ENCODE peak calls at places on chromosomes 5 and 9, in eight cellular contexts. O is SK-N-SH, N is endothelial cell of umbilical vein, S is kidney, K is IMR-90, G is neural progenitor cell, Z is H9, H is mammary epithelial cell. A is an unnamed sample. For H3K4me1, the result is how much of the 10 kb centered on the place peaks cover.

GRCh38 chr9:21294325-21294724 is 10.8 kb downstream of the IFNA5 start:
- DNase-seq in O (no peak), N (peak), S (no peak), K (peak), G (no peak), Z (no peak), H (peak), A (peak)

GRCh38 chr9:137759117-137759516 is 118.5 kb upstream of the CACNA1B start:
- DNase-seq in O (no peak), N (no peak), S (peak), K (no peak), G (no peak), Z (no peak), H (no peak), A (no peak)

GRCh38 chr5:93092349-93093105 is 488.5 kb downstream of the NR2F1-AS1 start:
- DNase-seq in O (no peak), N (peak), S (no peak), K (peak), G (no peak), Z (no peak), H (peak), A (peak)

GRCh38 chr5:10700516-10700915 is 60.5 kb downstream of the DAP start:
- DNase-seq in O (no peak), N (no peak), S (no peak), K (no peak), G (no peak), Z (no peak), H (no peak), A (no peak)

GRCh38 chr5:175830586-175831300 is 40.6 kb upstream of the CPLX2 start:
- DNase-seq in O (no peak), N (no peak), S (no peak), K (no peak), G (no peak), Z (no peak), H (no peak), A (no peak)

GRCh38 chr5:150619359-150620230 is 20.9 kb upstream of the SYNPO start:
- DNase-seq in O (no peak), N (peak), S (peak), K (peak), G (no peak), Z (no peak), H (no peak), A (peak)

GRCh38 chr5:39164016-39164415 is 55.3 kb downstream of the FYB1 start:
- DNase-seq in O (no peak), N (no peak), S (no peak), K (no peak), G (no peak), Z (no peak), H (no peak), A (no peak)

GRCh38 chr5:372556-372910 is 51.0 kb downstream of the AHRR start:
- DNase-seq in O (peak), N (no peak), S (peak), K (no peak), G (no peak), Z (peak), H (no peak), A (no peak)

GRCh38 chr5:149205625-149206523 is 64.6 kb downstream of the ABLIM3 start:
- DNase-seq in O (no peak), N (no peak), S (peak), K (peak), G (no peak), Z (no peak), H (no peak), A (peak)

GRCh38 chr9:133580416-133580738 is 28.8 kb downstream of the FAM163B start:
- DNase-seq in O (no peak), N (no peak), S (no peak), K (no peak), G (no peak), Z (no peak), H (no peak), A (no peak)

GRCh38 chr9:135230817-135231520 is 143.5 kb downstream of the OLFM1 start:
- DNase-seq in O (no peak), N (no peak), S (peak), K (no peak), G (no peak), Z (peak), H (no peak), A (no peak)

GRCh38 chr5:131262953-131263541 is 806 bp upstream of the CDC42SE2 start:
- DNase-seq in O (peak), N (peak), S (no peak), K (no peak), G (no peak), Z (no peak), H (no peak), A (no peak)

GRCh38 chr5:1673042-1673674 is 126.5 kb downstream of the MRPL36 start:
- DNase-seq in O (no peak), N (no peak), S (no peak), K (peak), G (no peak), Z (no peak), H (no peak), A (no peak)

GRCh38 chr5:15992918-15993317 is 186.7 kb downstream of the MARCHF11 start:
- DNase-seq in O (no peak), N (peak), S (no peak), K (peak), G (no peak), Z (no peak), H (peak), A (peak)

GRCh38 chr5:147743686-147744332 is 38.7 kb downstream of the JAKMIP2 start:
- DNase-seq in O (peak), N (no peak), S (no peak), K (no peak), G (no peak), Z (no peak), H (no peak), A (peak)

GRCh38 chr5:159764283-159764927 is 151.9 kb upstream of the ADRA1B start:
- DNase-seq in O (no peak), N (no peak), S (peak), K (peak), G (no peak), Z (no peak), H (no peak), A (peak)

GRCh38 chr5:77218263-77218662 is 7.8 kb downstream of the PDE8B start:
- DNase-seq in O (peak), N (no peak), S (no peak), K (no peak), G (peak), Z (no peak), H (no peak), A (no peak)

DNA sequence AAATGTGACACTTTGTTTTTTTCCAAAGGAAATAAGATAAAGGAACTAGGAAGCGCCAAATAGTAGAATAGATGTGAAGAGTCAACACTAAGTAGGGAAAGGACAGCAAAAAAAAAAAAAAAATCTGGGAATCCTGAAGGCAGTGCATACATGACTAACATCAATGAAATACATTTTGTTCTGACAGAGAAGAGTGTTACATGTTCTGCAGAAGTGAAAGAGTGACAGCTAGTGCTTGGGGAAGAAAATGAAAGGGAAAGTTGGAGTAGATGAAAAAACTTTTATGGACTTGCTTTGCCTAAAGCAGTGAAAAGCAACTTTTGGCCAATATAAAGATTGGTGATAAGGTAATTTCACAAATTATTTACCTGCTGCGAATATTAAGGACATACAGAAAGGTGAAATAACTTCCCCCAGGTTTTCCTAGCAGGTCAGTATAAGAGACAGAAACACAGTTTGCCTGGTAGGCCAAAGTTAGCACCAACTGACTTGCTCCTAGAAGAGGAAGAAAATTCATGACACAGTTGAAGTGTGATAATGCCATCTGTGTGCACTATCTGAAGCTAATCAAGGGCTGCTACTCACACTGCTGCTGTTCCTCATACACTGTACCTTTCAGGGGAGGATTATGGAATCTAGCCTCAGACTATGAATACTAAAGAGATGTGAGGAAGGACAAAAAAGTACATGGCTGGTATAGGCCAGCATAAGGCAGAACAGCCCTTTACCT is 38.6 kb downstream of the RANBP6 start:
- DNase-seq in O (no peak), N (peak), S (no peak), K (peak), G (no peak), Z (no peak), H (peak), A (peak)
- H3K9ac ChIP-seq in O (no peak), N (no peak), S (peak), K (no peak), G (no peak), Z (no peak), H (no peak), A (no peak)

GRCh38 chr9:76423216-76424177 is 29.3 kb upstream of the RFK start:
- DNase-seq in O (no peak), N (no peak), S (no peak), K (no peak), G (no peak), Z (no peak), H (no peak), A (no peak)

GRCh38 chr9:76415731-76416130 is 21.5 kb upstream of the RFK start:
- DNase-seq in O (no peak), N (peak), S (no peak), K (no peak), G (no peak), Z (no peak), H (no peak), A (peak)

GRCh38 chr9:76424491-76424890 is 30.3 kb upstream of the RFK start:
- DNase-seq in O (no peak), N (no peak), S (no peak), K (no peak), G (no peak), Z (no peak), H (no peak), A (no peak)

GRCh38 chr9:76417394-76417793 is 23.2 kb upstream of the RFK start:
- DNase-seq in O (no peak), N (no peak), S (no peak), K (no peak), G (no peak), Z (no peak), H (no peak), A (no peak)

GRCh38 chr9:76419782-76420380 is 25.7 kb upstream of the RFK start:
- DNase-seq in O (peak), N (peak), S (no peak), K (no peak), G (peak), Z (no peak), H (no peak), A (no peak)
- TF ChIP-seq CTCF in O (peak), N (peak), S (peak), K (peak), G (peak), Z (peak), H (peak), A (peak)

DNA sequence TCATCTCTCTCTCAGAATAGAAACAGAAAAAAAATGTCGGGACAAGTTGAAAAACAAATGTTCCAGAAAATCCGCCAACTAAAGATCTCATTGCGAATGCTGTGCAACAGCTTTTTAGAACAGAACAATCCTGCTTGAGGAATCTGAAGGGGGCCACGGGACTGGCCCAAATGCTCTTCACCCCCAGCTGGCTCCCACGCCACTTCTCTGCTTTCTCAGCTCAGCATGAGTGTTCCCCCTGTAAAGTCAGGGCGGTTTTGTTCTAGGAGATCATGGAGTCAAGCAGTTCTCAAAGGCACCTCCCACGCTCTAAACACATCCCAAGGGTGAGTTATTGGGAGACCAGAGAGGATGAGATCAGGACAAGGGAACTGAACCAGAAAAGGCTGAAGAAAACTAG is 31.5 kb downstream of the DIRAS2 start:
- DNase-seq in O (no peak), N (no peak), S (no peak), K (no peak), G (no peak), Z (no peak), H (no peak), A (no peak)
- H3K4me1 ChIP-seq in O (under half), N (under half), S (under half), K (under half), G (under half), Z (under half), H (under half), A (under half)

GRCh38 chr9:130834371-130835311 is at the start of gene ABL1:
- DNase-seq in O (peak), N (peak), S (peak), K (peak), G (peak), Z (peak), H (peak), A (peak)

GRCh38 chr9:130835441-130836298 is 616 bp downstream of the ABL1 start:
- DNase-seq in O (peak), N (peak), S (peak), K (peak), G (peak), Z (no peak), H (peak), A (peak)

GRCh38 chr9:130839237-130840111 is 4.4 kb downstream of the ABL1 start:
- DNase-seq in O (no peak), N (no peak), S (no peak), K (no peak), G (no peak), Z (no peak), H (no peak), A (no peak)

GRCh38 chr9:130837002-130837511 is 2.0 kb downstream of the ABL1 start:
- DNase-seq in O (peak), N (peak), S (no peak), K (peak), G (no peak), Z (no peak), H (peak), A (peak)

DNA sequence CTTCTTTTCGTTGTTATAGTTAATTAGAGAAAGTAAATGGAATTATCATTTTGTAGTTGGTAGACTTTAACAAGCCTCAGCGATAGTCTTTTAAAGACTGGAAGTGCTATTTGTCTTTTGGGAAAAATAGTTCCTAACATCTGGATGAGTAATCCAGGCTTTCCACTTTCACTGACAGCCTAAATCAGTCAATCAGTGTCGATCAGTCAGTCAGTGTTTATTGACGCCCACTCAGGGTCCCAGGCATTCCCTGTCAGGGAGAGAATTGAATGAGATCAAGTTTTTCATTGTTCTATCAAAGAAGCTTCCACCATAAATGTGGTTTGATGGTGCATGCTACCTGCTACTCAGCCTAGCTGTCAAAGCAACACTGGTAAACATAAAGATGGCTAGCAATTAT is 2.6 kb downstream of the ABL1 start:
- DNase-seq in O (no peak), N (peak), S (no peak), K (no peak), G (peak), Z (no peak), H (no peak), A (no peak)
- H3K9ac ChIP-seq in O (peak), N (peak), S (peak), K (no peak), G (no peak), Z (no peak), H (no peak), A (peak)

GRCh38 chr9:6590329-6590728 is 55.2 kb downstream of the GLDC start:
- DNase-seq in O (no peak), N (no peak), S (no peak), K (no peak), G (no peak), Z (no peak), H (no peak), A (no peak)

GRCh38 chr9:6581266-6581665 is 64.3 kb downstream of the GLDC start:
- DNase-seq in O (no peak), N (no peak), S (no peak), K (no peak), G (no peak), Z (no peak), H (no peak), A (no peak)

GRCh38 chr9:6590772-6591384 is 54.7 kb downstream of the GLDC start:
- DNase-seq in O (no peak), N (no peak), S (no peak), K (no peak), G (no peak), Z (no peak), H (no peak), A (no peak)

GRCh38 chr9:6584881-6585597 is 60.5 kb downstream of the GLDC start:
- DNase-seq in O (peak), N (peak), S (no peak), K (peak), G (peak), Z (no peak), H (no peak), A (peak)
- TF ChIP-seq CTCF in O (peak), N (peak), S (peak), K (peak), G (peak), Z (peak), H (peak), A (no peak)

GRCh38 chr5:134145779-134146581 is 30.8 kb downstream of the SKP1 start:
- DNase-seq in O (peak), N (peak), S (no peak), K (peak), G (peak), Z (peak), H (peak), A (peak)
- H3K4me1 ChIP-seq in O (under half), N (under half), S (under half), K (under half), G (under half), Z (under half), H (under half), A (under half)

DNA sequence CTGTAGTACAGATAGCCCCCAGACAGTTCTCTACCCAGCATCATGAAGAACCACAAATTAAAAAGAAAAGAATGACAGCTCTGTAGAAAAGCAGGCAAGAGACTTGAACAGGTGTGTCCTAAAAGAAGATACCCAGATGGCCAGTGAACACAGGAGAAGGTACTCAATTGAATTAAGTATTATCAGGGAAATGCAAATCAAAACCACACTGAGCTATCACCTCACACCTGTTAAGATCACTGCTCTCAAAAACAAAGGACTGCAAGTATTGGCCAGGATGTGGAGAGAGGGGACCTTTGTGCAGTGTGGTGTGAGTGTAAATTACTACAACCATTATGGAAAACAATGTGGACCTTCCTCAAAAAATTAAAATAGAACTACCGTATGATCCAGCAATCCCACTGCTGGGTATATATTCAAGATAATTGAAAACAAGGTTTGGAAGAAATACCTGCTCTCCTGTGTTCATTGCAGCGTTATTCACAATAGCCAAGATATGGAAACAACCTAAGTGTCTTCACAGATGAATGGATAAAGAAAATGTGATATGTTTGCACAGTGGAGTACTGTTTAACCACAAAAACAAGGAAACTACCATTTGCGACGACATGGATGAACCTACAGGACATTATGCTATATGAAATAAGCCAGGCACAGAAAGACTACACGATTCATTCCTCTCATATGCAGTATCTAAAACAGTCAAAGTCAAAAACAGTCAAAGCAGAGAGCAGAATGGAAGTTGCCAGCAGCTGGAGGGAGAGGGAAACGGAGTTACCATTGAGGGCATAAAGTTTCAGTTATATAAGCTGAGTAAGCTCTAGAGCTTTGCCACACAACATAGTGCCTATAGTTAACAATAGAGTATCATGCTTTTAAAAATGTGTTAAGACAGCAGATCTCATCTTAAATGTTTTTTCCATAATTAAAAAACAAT is 102.6 kb downstream of the WNK2 start:
- DNase-seq in O (no peak), N (no peak), S (no peak), K (no peak), G (no peak), Z (no peak), H (no peak), A (no peak)
- H3K9ac ChIP-seq in O (no peak), N (no peak), S (no peak), K (no peak), G (no peak), Z (no peak), H (no peak), A (no peak)

A was measured in fibroblast of lung.